ENCODE peak calls at places on chromosomes 6 and 20, in seven cellular contexts. One of them, this sample, is unnamed.

GRCh38 chr6:54525731-54526130 is 217.5 kb downstream of the TINAG start:
- DNase-seq in WERI-Rb-1: no peak
- DNase-seq in fibroblast of pulmonary artery: peak
- DNase-seq in upper lobe of left lung: no peak
- DNase-seq in mesendoderm: no peak
- DNase-seq in tibial artery: no peak
- DNase-seq in HL-60: no peak
- DNase-seq in this sample: no peak

GRCh38 chr6:58419321-58419720 is 1101.9 kb downstream of the PRIM2 start:
- DNase-seq in tibial artery: no peak
- DNase-seq in HL-60: no peak
- DNase-seq in mesendoderm: no peak
- DNase-seq in upper lobe of left lung: no peak
- DNase-seq in WERI-Rb-1: no peak
- DNase-seq in fibroblast of pulmonary artery: no peak
- DNase-seq in this sample: no peak

GRCh38 chr6:111987295-111987694 is 66.6 kb upstream of the CCN6 start:
- DNase-seq in fibroblast of pulmonary artery: no peak
- DNase-seq in tibial artery: no peak
- DNase-seq in HL-60: no peak
- DNase-seq in WERI-Rb-1: peak
- DNase-seq in upper lobe of left lung: no peak
- DNase-seq in mesendoderm: no peak
- DNase-seq in this sample: no peak

GRCh38 chr20:17457064-17457463 is 74.1 kb downstream of the BFSP1 start:
- DNase-seq in upper lobe of left lung: no peak
- DNase-seq in HL-60: no peak
- DNase-seq in mesendoderm: no peak
- DNase-seq in fibroblast of pulmonary artery: no peak
- DNase-seq in tibial artery: no peak
- DNase-seq in WERI-Rb-1: no peak
- DNase-seq in this sample: no peak

GRCh38 chr6:155521719-155522118 is 66.1 kb upstream of the NOX3 start:
- DNase-seq in HL-60: no peak
- DNase-seq in upper lobe of left lung: no peak
- DNase-seq in fibroblast of pulmonary artery: peak
- DNase-seq in mesendoderm: no peak
- DNase-seq in WERI-Rb-1: no peak
- DNase-seq in tibial artery: no peak
- DNase-seq in this sample: no peak

GRCh38 chr20:53883098-53883762 is 187.2 kb downstream of the BCAS1 start:
- DNase-seq in mesendoderm: no peak
- DNase-seq in HL-60: no peak
- DNase-seq in fibroblast of pulmonary artery: no peak
- DNase-seq in WERI-Rb-1: no peak
- DNase-seq in tibial artery: no peak
- DNase-seq in upper lobe of left lung: no peak
- DNase-seq in this sample: no peak

GRCh38 chr6:20575125-20575524 is 40.9 kb downstream of the CDKAL1 start:
- DNase-seq in upper lobe of left lung: no peak
- DNase-seq in HL-60: no peak
- DNase-seq in WERI-Rb-1: peak
- DNase-seq in fibroblast of pulmonary artery: no peak
- DNase-seq in tibial artery: no peak
- DNase-seq in mesendoderm: peak
- DNase-seq in this sample: no peak

GRCh38 chr20:59783020-59784010 is 150.1 kb downstream of the SYCP2 start:
- DNase-seq in mesendoderm: peak
- DNase-seq in fibroblast of pulmonary artery: peak
- DNase-seq in upper lobe of left lung: peak
- DNase-seq in HL-60: peak
- DNase-seq in tibial artery: peak
- DNase-seq in WERI-Rb-1: peak
- DNase-seq in this sample: no peak

GRCh38 chr6:153523390-153523789 is 392.3 kb upstream of the RGS17 start:
- DNase-seq in WERI-Rb-1: no peak
- DNase-seq in upper lobe of left lung: no peak
- DNase-seq in fibroblast of pulmonary artery: no peak
- DNase-seq in HL-60: no peak
- DNase-seq in tibial artery: no peak
- DNase-seq in mesendoderm: no peak
- DNase-seq in this sample: no peak

GRCh38 chr6:68391953-68392352 is 243.1 kb upstream of the ADGRB3 start:
- DNase-seq in WERI-Rb-1: no peak
- DNase-seq in mesendoderm: no peak
- DNase-seq in fibroblast of pulmonary artery: no peak
- DNase-seq in upper lobe of left lung: no peak
- DNase-seq in HL-60: no peak
- DNase-seq in tibial artery: no peak
- DNase-seq in this sample: no peak

GRCh38 chr6:149860834-149861602 is 3.1 kb downstream of the LRP11 start:
- DNase-seq in HL-60: no peak
- DNase-seq in upper lobe of left lung: no peak
- DNase-seq in mesendoderm: no peak
- DNase-seq in tibial artery: no peak
- DNase-seq in WERI-Rb-1: no peak
- DNase-seq in fibroblast of pulmonary artery: peak
- DNase-seq in this sample: no peak

GRCh38 chr6:33962673-33963072 is 158.9 kb upstream of the MLN start:
- DNase-seq in upper lobe of left lung: no peak
- DNase-seq in WERI-Rb-1: peak
- DNase-seq in mesendoderm: no peak
- DNase-seq in HL-60: no peak
- DNase-seq in fibroblast of pulmonary artery: no peak
- DNase-seq in tibial artery: no peak
- DNase-seq in this sample: no peak

GRCh38 chr6:129281173-129281796 is 398.3 kb downstream of the LAMA2 start:
- DNase-seq in fibroblast of pulmonary artery: no peak
- DNase-seq in WERI-Rb-1: no peak
- DNase-seq in upper lobe of left lung: no peak
- DNase-seq in tibial artery: no peak
- DNase-seq in HL-60: no peak
- DNase-seq in mesendoderm: no peak
- DNase-seq in this sample: no peak

GRCh38 chr20:19710336-19710721 is 47.7 kb upstream of the RIN2 start:
- DNase-seq in WERI-Rb-1: no peak
- DNase-seq in mesendoderm: no peak
- DNase-seq in tibial artery: no peak
- DNase-seq in fibroblast of pulmonary artery: no peak
- DNase-seq in HL-60: no peak
- DNase-seq in upper lobe of left lung: no peak
- DNase-seq in this sample: no peak

GRCh38 chr20:50824137-50824536 is 29.3 kb downstream of the BCAS4 start:
- DNase-seq in HL-60: no peak
- DNase-seq in upper lobe of left lung: no peak
- DNase-seq in mesendoderm: no peak
- DNase-seq in WERI-Rb-1: no peak
- DNase-seq in fibroblast of pulmonary artery: peak
- DNase-seq in tibial artery: peak
- DNase-seq in this sample: no peak

GRCh38 chr6:8982659-8983058 is 547.3 kb upstream of the SLC35B3 start:
- DNase-seq in HL-60: no peak
- DNase-seq in WERI-Rb-1: no peak
- DNase-seq in upper lobe of left lung: no peak
- DNase-seq in mesendoderm: no peak
- DNase-seq in tibial artery: no peak
- DNase-seq in fibroblast of pulmonary artery: no peak
- DNase-seq in this sample: no peak

GRCh38 chr6:14758421-14759043 is 487.3 kb upstream of the JARID2 start:
- DNase-seq in HL-60: peak
- DNase-seq in WERI-Rb-1: no peak
- DNase-seq in fibroblast of pulmonary artery: no peak
- DNase-seq in mesendoderm: peak
- DNase-seq in tibial artery: no peak
- DNase-seq in upper lobe of left lung: no peak
- DNase-seq in this sample: peak

GRCh38 chr6:98686008-98686601 is 148.3 kb upstream of the POU3F2 start:
- DNase-seq in mesendoderm: no peak
- DNase-seq in WERI-Rb-1: no peak
- DNase-seq in HL-60: no peak
- DNase-seq in fibroblast of pulmonary artery: no peak
- DNase-seq in tibial artery: no peak
- DNase-seq in upper lobe of left lung: no peak
- DNase-seq in this sample: no peak
- H3K4me3 ChIP-seq in mesendoderm: no peak
- H3K4me3 ChIP-seq in WERI-Rb-1: no peak
- H3K4me3 ChIP-seq in HL-60: no peak
- H3K4me3 ChIP-seq in fibroblast of pulmonary artery: no peak
- H3K4me3 ChIP-seq in tibial artery: no peak
- H3K4me3 ChIP-seq in upper lobe of left lung: no peak
- H3K4me3 ChIP-seq in this sample: no peak

GRCh38 chr6:142845143-142845571 is 99.8 kb downstream of the HIVEP2 start:
- DNase-seq in fibroblast of pulmonary artery: no peak
- DNase-seq in mesendoderm: no peak
- DNase-seq in tibial artery: no peak
- DNase-seq in WERI-Rb-1: no peak
- DNase-seq in HL-60: no peak
- DNase-seq in upper lobe of left lung: no peak
- DNase-seq in this sample: no peak

GRCh38 chr6:142844065-142844755 is 100.8 kb downstream of the HIVEP2 start:
- DNase-seq in HL-60: no peak
- DNase-seq in fibroblast of pulmonary artery: no peak
- DNase-seq in WERI-Rb-1: no peak
- DNase-seq in upper lobe of left lung: no peak
- DNase-seq in tibial artery: no peak
- DNase-seq in mesendoderm: no peak
- DNase-seq in this sample: no peak

GRCh38 chr6:142846883-142847287 is 98.1 kb downstream of the HIVEP2 start:
- DNase-seq in upper lobe of left lung: no peak
- DNase-seq in mesendoderm: peak
- DNase-seq in fibroblast of pulmonary artery: peak
- DNase-seq in WERI-Rb-1: peak
- DNase-seq in HL-60: no peak
- DNase-seq in tibial artery: peak
- DNase-seq in this sample: no peak

GRCh38 chr6:142846459-142846831 is 98.5 kb downstream of the HIVEP2 start:
- DNase-seq in WERI-Rb-1: no peak
- DNase-seq in upper lobe of left lung: no peak
- DNase-seq in tibial artery: no peak
- DNase-seq in HL-60: no peak
- DNase-seq in fibroblast of pulmonary artery: peak
- DNase-seq in mesendoderm: peak
- DNase-seq in this sample: no peak

DNA sequence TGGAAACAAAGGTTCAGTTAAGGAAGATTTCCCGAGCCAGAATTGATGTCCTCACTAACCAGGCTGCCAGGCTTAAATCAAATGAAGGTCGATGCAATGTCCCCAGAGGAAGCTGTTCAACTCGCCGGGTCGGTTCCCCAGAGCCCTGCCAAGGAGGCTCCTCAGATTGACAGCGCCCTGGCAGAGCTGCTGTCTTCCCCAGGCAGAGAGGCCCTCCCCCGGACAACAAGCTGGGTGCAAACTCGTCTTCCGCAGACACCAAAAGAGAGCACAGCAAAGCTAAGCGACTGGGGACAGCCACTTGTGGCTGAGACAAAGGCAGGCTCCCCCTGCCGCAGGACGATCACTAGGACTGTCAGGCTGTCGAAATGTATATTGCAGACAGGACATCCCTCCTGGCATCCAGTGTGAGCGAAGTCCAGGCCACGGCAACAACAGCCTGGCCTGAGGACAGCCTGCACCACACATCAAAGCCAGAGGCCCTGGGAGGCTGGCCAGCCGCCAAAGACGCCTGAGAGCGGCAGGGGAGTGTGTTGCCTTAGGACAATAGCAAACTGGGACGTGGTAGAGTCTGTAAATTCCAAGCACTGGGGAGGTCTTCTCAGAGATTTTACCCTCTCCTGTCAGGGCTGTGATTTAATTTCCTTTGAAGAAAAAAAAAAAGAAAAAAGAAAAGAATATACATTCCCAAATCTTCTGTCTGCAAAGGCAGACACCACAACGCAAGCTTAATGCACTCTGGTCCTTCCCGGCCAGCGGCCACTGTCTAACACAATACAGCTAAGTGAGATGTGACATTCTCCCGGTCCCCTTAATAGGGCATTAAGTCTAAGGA is 99.1 kb downstream of the HIVEP2 start:
- DNase-seq in fibroblast of pulmonary artery: peak
- DNase-seq in WERI-Rb-1: peak
- DNase-seq in tibial artery: peak
- DNase-seq in upper lobe of left lung: peak
- DNase-seq in HL-60: no peak
- DNase-seq in mesendoderm: peak
- DNase-seq in this sample: peak
- H3K4me3 ChIP-seq in fibroblast of pulmonary artery: peak
- H3K4me3 ChIP-seq in WERI-Rb-1: peak
- H3K4me3 ChIP-seq in tibial artery: peak
- H3K4me3 ChIP-seq in upper lobe of left lung: peak
- H3K4me3 ChIP-seq in HL-60: no peak
- H3K4me3 ChIP-seq in mesendoderm: no peak
- H3K4me3 ChIP-seq in this sample: peak

GRCh38 chr6:136550330-136551071 is at the start of gene MAP7:
- DNase-seq in HL-60: peak
- DNase-seq in WERI-Rb-1: peak
- DNase-seq in upper lobe of left lung: peak
- DNase-seq in mesendoderm: peak
- DNase-seq in fibroblast of pulmonary artery: no peak
- DNase-seq in tibial artery: peak
- DNase-seq in this sample: peak

GRCh38 chr6:136550045-136550329 is 235 bp downstream of the MAP7 start:
- DNase-seq in upper lobe of left lung: no peak
- DNase-seq in WERI-Rb-1: no peak
- DNase-seq in mesendoderm: no peak
- DNase-seq in fibroblast of pulmonary artery: no peak
- DNase-seq in HL-60: no peak
- DNase-seq in tibial artery: no peak
- DNase-seq in this sample: no peak

GRCh38 chr6:136552054-136552453 is 1.8 kb upstream of the MAP7 start:
- DNase-seq in upper lobe of left lung: no peak
- DNase-seq in fibroblast of pulmonary artery: no peak
- DNase-seq in HL-60: no peak
- DNase-seq in WERI-Rb-1: no peak
- DNase-seq in mesendoderm: no peak
- DNase-seq in tibial artery: no peak
- DNase-seq in this sample: no peak

GRCh38 chr6:136549359-136550044 is 720 bp downstream of the MAP7 start:
- DNase-seq in upper lobe of left lung: peak
- DNase-seq in WERI-Rb-1: peak
- DNase-seq in mesendoderm: peak
- DNase-seq in fibroblast of pulmonary artery: no peak
- DNase-seq in HL-60: no peak
- DNase-seq in tibial artery: no peak
- DNase-seq in this sample: peak

GRCh38 chr6:136551103-136551502 is 881 bp upstream of the MAP7 start:
- DNase-seq in tibial artery: no peak
- DNase-seq in fibroblast of pulmonary artery: no peak
- DNase-seq in HL-60: no peak
- DNase-seq in upper lobe of left lung: no peak
- DNase-seq in WERI-Rb-1: no peak
- DNase-seq in mesendoderm: no peak
- DNase-seq in this sample: no peak
- H3K4me3 ChIP-seq in tibial artery: peak
- H3K4me3 ChIP-seq in fibroblast of pulmonary artery: no peak
- H3K4me3 ChIP-seq in HL-60: no peak
- H3K4me3 ChIP-seq in upper lobe of left lung: peak
- H3K4me3 ChIP-seq in WERI-Rb-1: peak
- H3K4me3 ChIP-seq in mesendoderm: no peak
- H3K4me3 ChIP-seq in this sample: peak

DNA sequence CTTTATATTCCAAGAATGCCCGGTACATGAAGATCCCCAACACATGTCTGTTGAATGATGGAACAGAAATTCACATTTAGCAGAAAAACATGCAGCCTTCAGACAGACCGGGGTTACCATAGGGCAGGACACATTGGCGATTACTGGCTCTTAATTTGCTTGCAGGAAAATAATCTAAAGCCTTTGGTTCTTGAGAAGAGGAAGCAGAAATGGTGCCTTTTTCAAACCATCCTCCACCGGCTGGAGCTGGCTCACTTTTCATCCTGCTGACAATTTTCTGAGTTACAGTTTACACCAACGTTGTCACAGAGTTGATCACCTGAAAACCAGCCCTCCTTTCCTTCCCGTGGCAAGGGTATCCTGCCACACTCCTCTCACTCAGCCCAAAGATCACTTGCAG is 32.6 kb downstream of the SF3B5 start:
- DNase-seq in WERI-Rb-1: no peak
- DNase-seq in HL-60: no peak
- DNase-seq in tibial artery: no peak
- DNase-seq in upper lobe of left lung: no peak
- DNase-seq in mesendoderm: no peak
- DNase-seq in fibroblast of pulmonary artery: no peak
- DNase-seq in this sample: no peak
- H3K4me3 ChIP-seq in WERI-Rb-1: peak
- H3K4me3 ChIP-seq in HL-60: no peak
- H3K4me3 ChIP-seq in tibial artery: no peak
- H3K4me3 ChIP-seq in upper lobe of left lung: no peak
- H3K4me3 ChIP-seq in mesendoderm: no peak
- H3K4me3 ChIP-seq in fibroblast of pulmonary artery: no peak
- H3K4me3 ChIP-seq in this sample: peak

This sample was measured in lower lobe of right lung.